ENCODE peak calls at places on chromosomes 11 and 22, in ten cellular contexts. U, V, J, D, N, G, S, P, Z and B are unnamed samples.

GRCh38 chr22:48860557-48860956 is 967.1 kb downstream of the BRD1 start:
- DNase-seq in G (no peak), U (no peak), S (no peak), N (no peak), Z (no peak), P (no peak), J (no peak), D (no peak), V (no peak), B (no peak)

GRCh38 chr11:12737024-12737423 is 62.8 kb downstream of the TEAD1 start:
- DNase-seq in S (peak; percentile 33), D (no peak), V (no peak), G (no peak), P (no peak), Z (no peak), J (no peak), N (no peak), U (no peak), B (no peak)

GRCh38 chr11:64563966-64564365 is 27.1 kb upstream of the SLC22A12 start:
- DNase-seq in J (no peak), U (no peak), P (no peak), S (no peak), V (no peak), Z (no peak), N (no peak), G (no peak), D (no peak), B (no peak)

GRCh38 chr11:11540157-11540556 is 81.6 kb downstream of the GALNT18 start:
- DNase-seq in Z (no peak), P (no peak), S (no peak), G (no peak), J (no peak), V (no peak), N (no peak), D (no peak), U (no peak), B (no peak)

GRCh38 chr11:123507043-123507442 is 77.0 kb downstream of the GRAMD1B start:
- DNase-seq in S (no peak), V (no peak), U (no peak), J (no peak), Z (no peak), N (no peak), D (no peak), G (no peak), P (no peak), B (no peak)

GRCh38 chr22:17140826-17141771 is 18.0 kb downstream of the HDHD5 start:
- DNase-seq in N (no peak), G (no peak), U (no peak), P (no peak), J (no peak), Z (no peak), V (no peak), S (no peak), D (no peak), B (no peak)

GRCh38 chr11:19447150-19447566 is 206.4 kb upstream of the E2F8 start:
- DNase-seq in V (no peak), U (no peak), Z (no peak), P (no peak), D (no peak), J (peak; percentile 49), G (no peak), N (no peak), S (no peak), B (no peak)

GRCh38 chr22:37077802-37078448 is 26.4 kb downstream of the KCTD17 start:
- DNase-seq in U (peak; percentile 78), V (peak; percentile 62), D (peak; percentile 52), G (no peak), J (peak; percentile 66), N (peak; percentile 62), S (peak; percentile 85), P (peak; percentile 47), Z (peak; percentile 78), B (no peak)

GRCh38 chr11:67022961-67023956 is at the start of gene SYT12:
- DNase-seq in N (no peak), J (peak; percentile 29), S (no peak), Z (peak; percentile 65), U (no peak), V (no peak), D (no peak), G (no peak), P (no peak), B (no peak)

GRCh38 chr22:48942698-48943566 is 884.7 kb downstream of the BRD1 start:
- DNase-seq in J (no peak), D (no peak), N (peak; percentile 23), P (no peak), U (no peak), S (no peak), V (peak; percentile 43), Z (no peak), G (no peak), B (no peak)

GRCh38 chr11:80519591-80520258 is 1078.9 kb upstream of the TENM4 start:
- DNase-seq in N (no peak), J (no peak), Z (no peak), V (no peak), S (no peak), D (no peak), P (no peak), U (no peak), G (no peak), B (no peak)

GRCh38 chr22:40499187-40499753 is 128.9 kb downstream of the SGSM3 start:
- DNase-seq in U (peak; percentile 44), G (peak; percentile 78), S (peak; percentile 40), Z (no peak), V (peak; percentile 75), P (no peak), D (peak; percentile 18), J (peak; percentile 97), N (no peak), B (no peak)

GRCh38 chr11:44397586-44398178 is 87.7 kb upstream of the ALX4 start:
- DNase-seq in U (no peak), Z (no peak), S (no peak), D (no peak), V (no peak), J (no peak), N (no peak), G (no peak), P (no peak), B (no peak)

GRCh38 chr11:33704240-33705002 is 3.8 kb upstream of the C11orf91 start:
- DNase-seq in Z (no peak), D (no peak), N (no peak), U (no peak), V (no peak), J (no peak), G (no peak), S (peak; percentile 31), P (no peak), B (no peak)
- TF ChIP-seq CTCF in Z (no peak), D (no peak), N (no peak), U (no peak), V (no peak), J (no peak), G (no peak), S (no peak), P (no peak), B (peak; percentile 17)

DNA sequence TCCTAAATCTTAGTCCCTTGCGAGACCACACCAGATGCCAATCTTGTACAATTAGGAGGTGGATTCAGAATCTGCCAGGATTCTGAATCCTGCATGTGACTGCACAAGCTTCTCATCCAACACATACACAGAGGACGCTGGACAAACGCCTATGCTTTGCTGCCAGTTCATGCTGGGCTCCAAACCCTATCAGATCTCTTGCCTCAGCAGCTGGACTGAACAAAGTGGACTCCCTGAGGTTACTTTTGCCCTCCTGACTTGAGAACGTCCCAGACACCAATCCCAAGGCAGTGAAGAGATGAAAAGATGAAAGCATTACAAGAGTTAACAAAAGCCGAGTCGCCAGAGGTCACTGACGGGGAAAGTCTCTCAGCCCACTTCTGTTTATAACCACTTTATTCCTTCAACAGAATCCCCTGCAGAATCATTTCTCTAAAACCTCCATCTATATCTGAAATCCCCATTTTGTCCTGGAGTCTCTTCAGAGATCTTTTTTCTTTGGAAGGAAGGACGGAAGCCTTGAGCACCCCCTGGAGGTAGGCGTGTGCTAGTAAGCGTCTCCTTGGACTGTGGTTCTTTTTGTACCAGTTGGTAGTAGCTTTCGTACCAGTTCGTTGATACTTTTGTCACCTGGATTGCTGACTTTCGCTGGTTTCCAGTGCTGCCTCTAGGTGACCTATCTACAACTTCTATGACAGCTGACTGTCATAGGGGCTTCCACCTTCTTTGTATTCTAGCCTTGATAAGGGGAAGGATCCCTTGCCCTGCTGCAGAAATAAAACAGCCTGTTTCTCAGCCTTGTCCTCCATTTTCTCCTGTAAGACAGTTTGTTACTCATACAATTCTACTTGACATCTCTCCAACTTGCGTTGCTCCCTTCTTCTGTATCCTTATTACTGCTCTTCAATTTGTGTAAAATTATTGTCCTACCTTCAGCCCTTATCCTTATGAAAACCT is 26.1 kb upstream of the EED start:
- DNase-seq in G (peak; percentile 62), N (peak; percentile 65), U (peak; percentile 46), P (peak; percentile 59), J (peak; percentile 83), D (peak; percentile 56), Z (peak; percentile 78), S (peak; percentile 80), V (peak; percentile 70), B (peak; percentile 35)
- H3K4me3 ChIP-seq in G (no peak overlapping the region), N (no peak overlapping the region), U (peak overlapping the region; percentile 29), P (peak overlapping the region; percentile 28), J (no peak overlapping the region), D (peak overlapping the region; percentile 40), Z (no peak overlapping the region), S (no peak overlapping the region), V (peak overlapping the region; percentile 35), B (peak overlapping the region; percentile 34)

DNA sequence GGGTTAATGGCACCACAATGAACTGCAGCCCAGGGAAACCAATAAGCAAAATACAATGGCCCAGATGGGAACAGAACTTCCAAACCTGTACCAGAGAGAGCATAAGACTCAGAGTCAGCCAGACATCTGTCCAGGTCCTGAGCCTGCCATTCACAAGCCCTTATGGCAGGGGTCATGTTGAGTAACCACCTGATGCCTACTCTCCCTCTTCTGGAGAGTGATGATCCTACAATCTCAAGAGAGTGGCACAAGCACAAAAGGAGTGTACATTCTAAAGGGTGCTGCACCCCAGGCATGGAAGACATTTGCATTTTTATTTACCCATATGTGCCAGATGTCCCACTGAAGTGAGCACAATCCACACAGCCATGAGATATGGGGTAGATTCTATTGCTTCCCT is 10.6 kb downstream of the TENM4 start:
- DNase-seq in G (no peak), V (no peak), D (no peak), U (no peak), J (no peak), P (no peak), Z (no peak), S (no peak), N (no peak), B (no peak)
- TF ChIP-seq CTCF in G (no peak), V (no peak), D (no peak), U (peak; percentile 3), J (no peak), P (no peak), Z (peak; percentile 18), S (no peak), N (no peak), B (peak; percentile 8)

DNA sequence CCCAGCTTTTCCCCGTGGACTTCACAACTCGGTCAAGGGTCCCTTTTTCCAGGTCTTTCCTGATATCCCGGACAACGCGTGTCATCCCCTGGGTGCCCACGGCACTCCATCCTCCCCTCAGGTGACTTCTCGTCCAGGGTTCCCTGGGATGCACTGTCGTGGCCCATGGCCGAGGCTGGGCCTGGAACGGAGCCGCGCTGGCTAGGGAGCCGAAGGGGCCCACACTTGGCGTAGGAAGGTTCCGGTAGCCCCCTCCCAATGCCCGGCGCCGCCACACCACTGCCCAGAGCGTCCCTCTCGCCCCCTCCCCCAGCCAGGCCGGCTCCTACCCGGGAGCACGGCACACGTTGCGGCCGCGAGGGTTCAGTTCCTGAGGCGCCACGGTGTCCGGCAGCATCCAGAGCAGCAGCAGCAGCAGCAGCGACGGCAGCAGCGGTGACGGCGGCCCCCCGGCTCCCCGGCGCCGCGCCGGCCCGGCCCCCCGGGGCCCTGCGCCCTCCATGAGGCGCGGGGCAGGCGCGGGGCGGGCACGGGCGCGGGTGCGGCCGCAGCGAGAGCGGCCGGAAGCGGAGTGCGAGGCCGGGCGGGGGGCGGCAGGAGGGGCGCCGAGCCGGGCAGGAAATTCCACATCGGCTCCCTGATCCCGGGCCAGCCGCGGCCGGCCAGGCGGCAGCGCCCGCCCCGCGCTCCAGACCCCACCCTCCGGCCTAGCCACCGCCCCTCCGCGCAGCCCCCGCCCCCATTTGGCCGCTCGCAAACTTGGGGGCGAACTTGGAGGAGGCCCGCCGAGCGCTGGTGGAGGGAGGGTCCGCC is at the start of gene SCARF2:
- DNase-seq in P (no peak), S (peak; percentile 89), Z (peak; percentile 81), D (peak; percentile 71), J (peak; percentile 82), U (no peak), G (peak; percentile 62), N (no peak), V (no peak), B (no peak)
- H3K4me3 ChIP-seq in P (peak within 1 kb of the TSS; percentile 86), S (no peak within 1 kb of the TSS), Z (peak within 1 kb of the TSS; percentile 54), D (peak within 1 kb of the TSS; percentile 69), J (peak within 1 kb of the TSS; percentile 59), U (no peak within 1 kb of the TSS), G (peak within 1 kb of the TSS; percentile 86), N (peak within 1 kb of the TSS; percentile 63), V (peak within 1 kb of the TSS; percentile 71), B (peak within 1 kb of the TSS; percentile 58)